ENCODE peak calls at places on chromosomes 6 and 20, in six cellular contexts. B, I, E, Y, A and Q are unnamed samples. For H3K4me1, the result is how much of the 10 kb centered on the place peaks cover.

GRCh38 chr20:5171074-5171789 is 44.4 kb downstream of the CDS2 start:
- DNase-seq in A (no peak), I (peak), B (no peak), Y (peak), E (no peak), Q (no peak)

GRCh38 chr6:73252703-73253102 is 10.3 kb downstream of the KHDC1 start:
- DNase-seq in E (no peak), I (no peak), B (no peak), A (no peak), Y (no peak), Q (no peak)

GRCh38 chr6:144581807-144582537 is 296.8 kb downstream of the UTRN start:
- DNase-seq in B (peak), E (no peak), A (no peak), I (peak), Y (no peak), Q (peak)

GRCh38 chr20:4870906-4871305 is 130.4 kb downstream of the SLC23A2 start:
- DNase-seq in A (no peak), B (no peak), Y (no peak), E (no peak), I (no peak), Q (no peak)

GRCh38 chr20:63628246-63628975 is 1.5 kb upstream of the GMEB2 start:
- DNase-seq in B (peak), Y (peak), E (peak), I (peak), A (peak), Q (peak)

GRCh38 chr6:15106958-15107643 is 138.8 kb upstream of the JARID2 start:
- DNase-seq in B (no peak), Y (no peak), A (no peak), E (no peak), I (no peak), Q (no peak)

GRCh38 chr6:165580139-165580538 is 82.9 kb downstream of the PDE10A start:
- DNase-seq in I (no peak), A (no peak), E (no peak), B (no peak), Y (no peak), Q (no peak)

GRCh38 chr20:50551288-50551687 is 41.1 kb downstream of the PTPN1 start:
- DNase-seq in B (no peak), A (no peak), Y (no peak), E (peak), I (no peak), Q (no peak)

GRCh38 chr6:45148711-45149341 is 179.3 kb upstream of the RUNX2 start:
- DNase-seq in I (no peak), E (no peak), A (no peak), B (no peak), Y (no peak), Q (no peak)

GRCh38 chr20:47857994-47858557 is 72.8 kb upstream of the SULF2 start:
- DNase-seq in B (no peak), Y (no peak), I (no peak), E (no peak), A (no peak), Q (no peak)

GRCh38 chr6:2665169-2666070 is 85.3 kb downstream of the MYLK4 start:
- DNase-seq in I (no peak), A (no peak), B (no peak), Y (no peak), E (no peak), Q (no peak)

GRCh38 chr20:5426026-5426425 is 109.3 kb upstream of the PROKR2 start:
- DNase-seq in I (no peak), A (no peak), E (no peak), B (no peak), Y (no peak), Q (no peak)

GRCh38 chr6:33452496-33452895 is 1.9 kb upstream of the ZBTB9 start:
- DNase-seq in I (no peak), B (no peak), E (no peak), Y (no peak), A (no peak), Q (no peak)

GRCh38 chr20:54043044-54043967 is 27.1 kb downstream of the BCAS1 start:
- DNase-seq in B (no peak), Y (peak), I (no peak), A (no peak), E (no peak), Q (no peak)

GRCh38 chr6:20211037-20211940 is 980 bp downstream of the MBOAT1 start:
- DNase-seq in Y (no peak), B (no peak), E (peak), A (peak), I (no peak), Q (no peak)

GRCh38 chr20:31695849-31696804 is 26.5 kb downstream of the BCL2L1 start:
- DNase-seq in I (no peak), Y (no peak), B (no peak), E (no peak), A (peak), Q (no peak)

GRCh38 chr6:129680633-129681032 is 29.3 kb downstream of the ARHGAP18 start:
- DNase-seq in A (no peak), B (no peak), Y (no peak), E (no peak), I (no peak), Q (no peak)

GRCh38 chr6:156886409-156886808 is 109.2 kb downstream of the ARID1B start:
- DNase-seq in A (peak), Y (no peak), B (no peak), I (no peak), E (no peak), Q (peak)
- H3K4me1 ChIP-seq in A (half or more), Y (under half), B (half or more), I (under half), E (under half), Q (half or more)

DNA sequence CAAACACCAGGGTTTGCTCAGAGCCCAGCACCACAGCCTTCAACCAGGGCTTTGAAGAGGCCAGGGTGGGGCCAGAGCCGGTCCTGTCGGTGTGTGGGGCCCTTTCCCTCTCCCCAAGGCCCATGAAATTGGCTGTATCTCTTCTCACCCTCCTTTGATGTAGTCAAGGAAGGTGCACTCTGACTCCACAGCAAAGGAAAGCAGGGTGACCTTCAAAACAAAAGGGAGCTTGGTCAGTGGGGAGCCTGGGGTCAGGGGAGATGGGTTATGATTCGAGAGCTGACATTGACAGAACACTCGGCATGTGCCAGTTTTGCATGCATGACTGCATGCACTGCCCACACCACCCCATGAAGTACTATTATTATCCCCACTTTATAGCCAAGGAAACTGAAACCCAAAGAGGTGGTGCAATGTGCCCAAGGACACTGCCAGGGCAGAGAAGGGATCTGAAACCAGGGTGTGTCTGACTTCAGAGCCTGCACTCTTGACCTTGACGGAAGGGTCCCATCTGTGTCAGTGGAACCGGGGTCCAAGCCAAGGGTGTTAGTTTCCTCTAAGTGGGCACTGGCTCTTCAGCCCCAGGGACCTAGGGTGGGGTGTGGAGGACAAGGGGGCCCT is 55.4 kb downstream of the RAB44 start:
- DNase-seq in A (peak), B (no peak), Y (no peak), E (peak), I (no peak), Q (peak)
- H3K4me1 ChIP-seq in A (under half), B (half or more), Y (under half), E (half or more), I (under half), Q (half or more)

DNA sequence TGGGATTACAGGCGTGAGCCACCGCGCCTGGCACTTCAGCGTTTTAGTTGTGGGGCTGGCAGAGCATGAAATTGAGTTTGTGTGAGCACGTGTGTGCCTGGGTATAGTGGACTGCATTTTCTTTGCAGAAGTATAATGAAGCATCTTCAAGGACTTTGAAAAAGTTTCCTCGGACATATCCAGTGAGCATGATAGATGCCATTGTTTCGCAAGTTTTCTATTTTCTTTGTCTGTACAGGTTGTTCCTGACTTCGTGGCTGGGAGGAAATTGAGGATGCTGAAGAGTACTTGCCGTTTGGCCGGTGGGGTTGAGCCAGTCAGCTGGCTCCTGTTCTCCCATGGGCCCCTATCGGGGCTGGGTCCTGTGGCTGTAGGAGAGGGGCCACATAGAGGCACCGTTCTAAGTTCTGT is 55.9 kb downstream of the RREB1 start:
- DNase-seq in E (no peak), I (no peak), A (no peak), Y (no peak), B (no peak), Q (no peak)
- H3K4me1 ChIP-seq in E (under half), I (under half), A (half or more), Y (under half), B (under half), Q (under half)

DNA sequence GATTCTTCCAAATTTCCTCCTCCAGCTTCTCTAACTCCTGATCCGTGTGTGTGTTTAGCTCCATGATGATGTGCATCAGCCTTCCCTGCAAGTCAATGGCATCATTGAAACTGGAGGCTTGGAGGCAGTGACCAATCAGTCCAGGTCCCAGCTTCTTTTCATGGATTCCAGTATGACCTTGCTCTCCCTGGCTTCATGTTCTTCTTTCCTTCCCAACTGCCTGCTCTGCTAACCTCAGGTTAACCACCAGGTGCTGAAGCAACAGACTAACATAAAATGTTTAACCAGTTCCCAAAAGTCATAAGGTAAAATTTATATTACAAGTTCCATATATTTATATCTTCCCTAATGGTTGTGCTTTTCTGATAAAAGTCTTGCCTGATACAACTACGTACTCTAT is 512.8 kb upstream of the EPHA7 start:
- DNase-seq in E (no peak), Y (no peak), I (no peak), B (no peak), A (no peak), Q (no peak)
- H3K4me1 ChIP-seq in E (under half), Y (under half), I (under half), B (under half), A (under half), Q (under half)

GRCh38 chr6:11711994-11712698 is 66.5 kb downstream of the ADTRP start:
- DNase-seq in I (no peak), B (no peak), A (no peak), Y (no peak), E (no peak), Q (no peak)
- H3K4me1 ChIP-seq in I (under half), B (half or more), A (under half), Y (under half), E (under half), Q (under half)

GRCh38 chr6:170290306-170291128 is at the start of gene DLL1:
- DNase-seq in Y (peak), A (no peak), B (no peak), E (no peak), I (peak), Q (peak)
- H3K4me1 ChIP-seq in Y (under half), A (half or more), B (half or more), E (under half), I (under half), Q (under half)